ENCODE peak calls at places on chromosomes 13 and 19, in six cellular contexts. H, F, N, E, T and L are unnamed samples.
A peak's percentile ranks its signal among the peaks of the same experiment; 100 is the strongest.

GRCh38 chr13:31476753-31477152 is 262.6 kb upstream of the RXFP2 start:
- DNase-seq in H (no peak), F (no peak), N (no peak), E (peak; percentile 3), T (no peak), L (peak; percentile 57)

GRCh38 chr19:49058592-49058991 is 1.0 kb upstream of the CGB7 start:
- DNase-seq in H (no peak), F (peak; percentile 13), N (no peak), E (peak; percentile 30), T (peak; percentile 53), L (peak; percentile 31)

GRCh38 chr19:56253737-56254136 is 18.8 kb upstream of the EDDM13 start:
- DNase-seq in H (no peak), F (peak; percentile 69), N (no peak), E (peak; percentile 45), T (peak; percentile 63), L (peak; percentile 71)

GRCh38 chr13:74920945-74921725 is 560.8 kb downstream of the TBC1D4 start:
- DNase-seq in H (no peak), F (no peak), N (no peak), E (peak; percentile 3), T (no peak), L (no peak)

GRCh38 chr19:44050740-44051653 is 839 bp upstream of the ZNF223 start:
- DNase-seq in H (no peak), F (no peak), N (peak; percentile 28), E (no peak), T (peak; percentile 0), L (no peak)

GRCh38 chr19:6958786-6959185 is 62.4 kb downstream of the MBD3L2B start:
- DNase-seq in H (no peak), F (no peak), N (no peak), E (no peak), T (no peak), L (no peak)

GRCh38 chr13:113539176-113539575 is 45.4 kb upstream of the TFDP1 start:
- DNase-seq in H (no peak), F (no peak), N (no peak), E (no peak), T (no peak), L (no peak)

GRCh38 chr13:91349992-91350911 is 2.8 kb downstream of the MIR17HG start:
- DNase-seq in H (no peak), F (peak; percentile 71), N (no peak), E (no peak), T (no peak), L (no peak)

DNA sequence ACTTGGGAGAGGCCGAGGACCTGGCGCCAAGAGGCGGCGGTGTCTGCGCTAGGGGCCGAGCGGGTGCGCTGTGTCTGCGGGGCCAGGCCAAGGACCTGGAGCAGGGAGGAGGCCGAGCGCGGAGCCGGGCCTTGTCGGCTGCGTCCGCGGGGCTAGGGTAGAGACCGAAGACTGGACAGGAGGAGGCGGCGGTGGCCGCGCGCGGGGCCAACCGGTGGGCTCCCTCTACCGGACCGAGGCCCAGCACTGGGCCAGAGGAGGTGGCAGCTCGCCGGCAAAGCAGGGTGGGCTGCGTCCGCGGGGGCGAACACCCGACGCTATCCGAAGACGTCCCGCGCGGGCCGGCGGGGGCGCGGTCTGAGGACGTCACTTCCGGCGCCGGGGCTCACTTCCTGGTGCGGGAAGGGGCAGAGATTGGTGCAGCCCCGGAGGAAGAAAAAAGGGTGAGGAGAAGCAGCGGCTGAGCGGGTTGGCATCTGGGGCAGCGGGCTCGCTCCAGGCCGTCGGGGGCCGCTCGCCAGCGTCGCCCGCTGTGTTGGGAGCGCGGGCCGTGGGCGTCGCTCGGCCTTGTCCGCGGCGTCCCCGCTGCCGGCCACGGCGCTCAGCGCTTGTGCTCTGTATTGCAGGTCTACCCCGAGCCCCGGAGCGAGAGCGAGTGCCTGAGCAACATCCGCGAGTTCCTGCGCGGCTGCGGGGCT is 38.3 kb downstream of the ARHGEF7 start:
- DNase-seq in H (peak; percentile 89), F (peak; percentile 81), N (peak; percentile 92), E (peak; percentile 86), T (peak; percentile 91), L (peak; percentile 85)
- TF ChIP-seq CTCF in H (peak; percentile 39), F (no peak), N (no peak), E (no peak), T (peak; percentile 28), L (peak; percentile 3)

GRCh38 chr19:15911599-15912237 is 13.8 kb upstream of the CYP4F2 start:
- DNase-seq in H (no peak), F (no peak), N (peak; percentile 17), E (no peak), T (no peak), L (no peak)
- TF ChIP-seq CTCF in H (no peak), F (no peak), N (no peak), E (no peak), T (no peak), L (no peak)

DNA sequence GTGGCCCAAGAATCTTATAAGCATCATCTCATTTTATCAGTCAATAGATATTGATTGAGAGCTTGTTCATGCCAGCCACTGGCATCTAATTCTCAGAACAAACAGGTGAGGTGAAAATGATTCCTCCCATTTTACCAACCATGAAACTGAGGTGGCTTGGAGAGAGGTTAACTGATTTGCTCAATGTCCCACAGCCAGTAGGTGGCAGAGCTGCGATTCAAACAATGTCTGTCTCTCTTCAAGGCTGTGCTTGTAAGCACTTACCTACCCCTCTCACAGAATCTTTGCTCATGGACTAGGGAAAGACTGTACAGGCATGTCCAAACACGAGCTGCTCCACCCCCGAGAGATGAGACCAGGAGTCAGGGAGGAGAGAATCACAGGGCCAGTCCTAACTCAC is 21.5 kb upstream of the GSX1 start:
- DNase-seq in H (no peak), F (peak; percentile 57), N (no peak), E (no peak), T (peak; percentile 12), L (peak; percentile 19)
- TF ChIP-seq CTCF in H (no peak), F (peak; percentile 80), N (no peak), E (peak; percentile 10), T (peak; percentile 49), L (peak; percentile 51)

GRCh38 chr19:35332817-35333216 is 3.8 kb downstream of the CD22 start:
- DNase-seq in H (no peak), F (peak; percentile 72), N (no peak), E (no peak), T (no peak), L (no peak)
- TF ChIP-seq CTCF in H (no peak), F (peak; percentile 27), N (no peak), E (no peak), T (no peak), L (no peak)